ENCODE peak calls at places on chromosomes 3 and 15, in six cellular contexts. V, O, D, T, A and P are unnamed samples.

GRCh38 chr15:33125883-33126535 is 68.5 kb downstream of the FMN1 start:
- DNase-seq in T (no peak), A (no peak), D (no peak), O (no peak), V (no peak), P (no peak)

GRCh38 chr15:84749111-84749991 is 959 bp downstream of the ZNF592 start:
- DNase-seq in O (no peak), T (no peak), A (no peak), D (peak; percentile 43), V (peak; percentile 47), P (no peak)

GRCh38 chr15:90646662-90647305 is 70.4 kb upstream of the BLM start:
- DNase-seq in D (no peak), V (no peak), A (no peak), T (no peak), O (no peak), P (no peak)

GRCh38 chr3:174329321-174329720 is 529.8 kb upstream of the NAALADL2 start:
- DNase-seq in V (no peak), A (no peak), D (no peak), T (no peak), O (no peak), P (no peak)

GRCh38 chr3:194321666-194322640 is 29.2 kb downstream of the CPN2 start:
- DNase-seq in D (no peak), A (no peak), O (no peak), T (no peak), V (no peak), P (no peak)

GRCh38 chr15:68631621-68632051 is 52.8 kb downstream of the CORO2B start:
- DNase-seq in O (no peak), V (peak; percentile 66), D (no peak), T (no peak), A (no peak), P (no peak)

GRCh38 chr15:82599862-82600261 is 47.3 kb downstream of the CPEB1 start:
- DNase-seq in O (no peak), T (no peak), V (no peak), A (no peak), D (no peak), P (no peak)

GRCh38 chr3:80701349-80701748 is 933.6 kb upstream of the ROBO1 start:
- DNase-seq in O (no peak), D (no peak), V (no peak), A (no peak), T (no peak), P (no peak)

GRCh38 chr3:137304313-137305056 is 346.7 kb downstream of the IL20RB start:
- DNase-seq in D (no peak), V (no peak), A (no peak), T (no peak), O (no peak), P (no peak)

GRCh38 chr3:72373139-72373538 is 475.1 kb downstream of the SHQ1 start:
- DNase-seq in A (no peak), D (no peak), V (no peak), T (no peak), O (no peak), P (no peak)

GRCh38 chr3:82643948-82644347 is 882.5 kb upstream of the GBE1 start:
- DNase-seq in T (no peak), A (peak; percentile 22), O (no peak), D (no peak), V (no peak), P (peak; percentile 4)

GRCh38 chr3:50531201-50531600 is 27.8 kb upstream of the CACNA2D2 start:
- DNase-seq in A (no peak), D (no peak), T (no peak), V (no peak), O (no peak), P (no peak)

GRCh38 chr3:113910966-113911365 is 36.8 kb upstream of the ZDHHC23 start:
- DNase-seq in D (no peak), A (no peak), V (no peak), O (no peak), T (no peak), P (no peak)

GRCh38 chr3:189137416-189137815 is 34.4 kb upstream of the TPRG1 start:
- DNase-seq in T (no peak), V (no peak), D (no peak), A (no peak), O (no peak), P (no peak)

GRCh38 chr3:64494530-64494929 is 193.3 kb downstream of the ADAMTS9 start:
- DNase-seq in D (no peak), T (no peak), V (no peak), A (no peak), O (no peak), P (no peak)

GRCh38 chr15:31477851-31478250 is 151.2 kb downstream of the KLF13 start:
- DNase-seq in O (no peak), A (no peak), T (no peak), D (no peak), V (no peak), P (no peak)

GRCh38 chr3:69370156-69370944 is 15.5 kb downstream of the FRMD4B start:
- DNase-seq in D (peak; percentile 10), O (no peak), T (no peak), A (peak; percentile 68), V (peak; percentile 32), P (no peak)

GRCh38 chr15:39016706-39017105 is 452.1 kb upstream of the RASGRP1 start:
- DNase-seq in A (no peak), V (no peak), T (no peak), O (peak; percentile 27), D (no peak), P (no peak)

GRCh38 chr3:62835594-62836236 is 39.5 kb downstream of the CADPS start:
- DNase-seq in A (no peak), T (no peak), D (no peak), V (no peak), O (no peak), P (no peak)

GRCh38 chr15:71591057-71591456 is 219.3 kb upstream of the NR2E3 start:
- DNase-seq in D (no peak), T (no peak), A (no peak), V (no peak), O (no peak), P (no peak)

GRCh38 chr15:70528270-70528706 is 235.1 kb downstream of the UACA start:
- DNase-seq in V (peak; percentile 64), O (no peak), T (no peak), A (peak; percentile 30), D (peak; percentile 49), P (no peak)

GRCh38 chr3:4680227-4680691 is 187.1 kb downstream of the ITPR1 start:
- DNase-seq in T (no peak), V (no peak), A (no peak), O (no peak), D (no peak), P (no peak)

GRCh38 chr3:197151562-197151961 is 121.9 kb upstream of the MELTF start:
- DNase-seq in T (no peak), D (no peak), A (no peak), V (no peak), O (peak; percentile 4), P (no peak)

GRCh38 chr3:151777880-151778279 is 36.0 kb upstream of the AADAC start:
- DNase-seq in A (no peak), T (no peak), V (no peak), D (no peak), O (no peak), P (no peak)

GRCh38 chr15:35603298-35603697 is 57.3 kb upstream of the DPH6 start:
- DNase-seq in D (no peak), O (no peak), V (no peak), A (no peak), T (no peak), P (no peak)

GRCh38 chr3:101890716-101891115 is 41.4 kb downstream of the NFKBIZ start:
- DNase-seq in A (no peak), T (no peak), O (no peak), V (no peak), D (no peak), P (no peak)

GRCh38 chr15:34754171-34754580 is 622 bp downstream of the GJD2 start:
- DNase-seq in T (no peak), O (no peak), A (no peak), V (no peak), D (no peak), P (no peak)

GRCh38 chr3:22103423-22103822 is 352.4 kb upstream of the ZNF385D start:
- DNase-seq in A (no peak), D (no peak), O (no peak), V (no peak), T (no peak), P (no peak)

GRCh38 chr3:22319446-22319845 is 568.4 kb upstream of the ZNF385D start:
- DNase-seq in D (no peak), V (no peak), T (no peak), O (no peak), A (no peak), P (no peak)

GRCh38 chr3:180359381-180360279 is 242.3 kb upstream of the TTC14 start:
- DNase-seq in V (no peak), D (no peak), T (no peak), O (no peak), A (no peak), P (no peak)

GRCh38 chr3:10945683-10946287 is 46.8 kb upstream of the SLC6A1 start:
- DNase-seq in T (no peak), A (peak; percentile 70), D (peak; percentile 26), O (peak; percentile 73), V (peak; percentile 33), P (peak; percentile 38)